ENCODE peak calls at places on chromosomes 11 and 22, in five cellular contexts. V is HepG2, K is IMR-90, W is K562, C is HCT116. A is an unnamed sample.

GRCh38 chr11:88402784-88403183 is 65.2 kb upstream of the CTSC start:
- DNase-seq in V (no peak), K (peak; percentile 77), W (no peak), C (no peak), A (no peak)

GRCh38 chr22:30159561-30160353 is 79.5 kb downstream of the HORMAD2 start:
- DNase-seq in V (peak; percentile 12), K (peak; percentile 86), W (no peak), C (no peak), A (no peak)

GRCh38 chr22:30279389-30279788 is 9.9 kb downstream of the CASTOR1 start:
- DNase-seq in V (no peak), K (no peak), W (no peak), C (no peak), A (no peak)

GRCh38 chr22:24460418-24461089 is 33.2 kb downstream of the ADORA2A start:
- DNase-seq in V (peak; percentile 28), K (peak; percentile 28), W (no peak), C (no peak), A (no peak)

GRCh38 chr11:122095950-122096942 is 19.8 kb downstream of the BLID start:
- DNase-seq in V (no peak), K (peak; percentile 81), W (no peak), C (no peak), A (no peak)

GRCh38 chr11:59247535-59248227 is 35.0 kb upstream of the MPEG1 start:
- DNase-seq in V (no peak), K (peak; percentile 7), W (no peak), C (no peak), A (no peak)

GRCh38 chr22:46500201-46500600 is 37.2 kb downstream of the CELSR1 start:
- DNase-seq in V (no peak), K (no peak), W (no peak), C (no peak), A (no peak)

GRCh38 chr11:77424639-77425038 is 49.3 kb downstream of the PAK1 start:
- DNase-seq in V (no peak), K (no peak), W (peak; percentile 11), C (no peak), A (no peak)

GRCh38 chr22:38490915-38491314 is 15.2 kb downstream of the DDX17 start:
- DNase-seq in V (peak; percentile 83), K (peak; percentile 79), W (no peak), C (no peak), A (no peak)

GRCh38 chr22:28802595-28803087 is 2.3 kb upstream of the XBP1 start:
- DNase-seq in V (peak; percentile 66), K (no peak), W (no peak), C (no peak), A (no peak)

GRCh38 chr11:131691558-131692041 is 321.2 kb downstream of the NTM start:
- DNase-seq in V (no peak), K (peak; percentile 11), W (peak; percentile 79), C (no peak), A (peak; percentile 94)

GRCh38 chr22:36191106-36191836 is 10.3 kb downstream of the APOL4 start:
- DNase-seq in V (no peak), K (peak; percentile 64), W (no peak), C (no peak), A (no peak)

GRCh38 chr11:84922836-84923235 is 704.3 kb downstream of the DLG2 start:
- DNase-seq in V (no peak), K (no peak), W (no peak), C (no peak), A (no peak)

GRCh38 chr11:123006860-123007542 is 25.4 kb upstream of the BSX start:
- DNase-seq in V (no peak), K (no peak), W (no peak), C (no peak), A (no peak)

GRCh38 chr11:271316-271715 is 6.9 kb upstream of the NLRP6 start:
- DNase-seq in V (no peak), K (no peak), W (no peak), C (no peak), A (no peak)

GRCh38 chr22:39522567-39523300 is 2.4 kb downstream of the ATF4 start:
- DNase-seq in V (no peak), K (peak; percentile 66), W (no peak), C (no peak), A (peak; percentile 19)

GRCh38 chr11:119031912-119032280 is 1.2 kb upstream of the SLC37A4 start:
- DNase-seq in V (no peak), K (no peak), W (no peak), C (no peak), A (no peak)

GRCh38 chr11:130278745-130279144 is 36.0 kb downstream of the ZBTB44 start:
- DNase-seq in V (no peak), K (peak; percentile 32), W (no peak), C (no peak), A (no peak)

GRCh38 chr22:17847360-17848078 is 73.2 kb upstream of the BID start:
- DNase-seq in V (no peak), K (no peak), W (peak; percentile 88), C (peak; percentile 46), A (peak; percentile 44)

GRCh38 chr11:2889399-2890273 is 4.1 kb upstream of the CDKN1C start:
- DNase-seq in V (peak; percentile 32), K (no peak), W (no peak), C (no peak), A (no peak)

GRCh38 chr22:46071451-46072029 is 78.8 kb upstream of the PPARA start:
- DNase-seq in V (no peak), K (peak; percentile 90), W (no peak), C (peak; percentile 80), A (peak; percentile 88)

GRCh38 chr22:50303848-50304527 is 3.5 kb downstream of the PLXNB2 start:
- DNase-seq in V (peak; percentile 23), K (no peak), W (peak; percentile 41), C (no peak), A (peak; percentile 63)

GRCh38 chr11:84901986-84902385 is 725.2 kb downstream of the DLG2 start:
- DNase-seq in V (no peak), K (peak; percentile 37), W (no peak), C (no peak), A (no peak)

GRCh38 chr11:46918087-46918751 is at the start of gene LRP4:
- DNase-seq in V (no peak), K (no peak), W (peak; percentile 93), C (no peak), A (peak; percentile 95)

GRCh38 chr11:96228472-96228871 is 114.5 kb downstream of the MAML2 start:
- DNase-seq in V (peak; percentile 68), K (peak; percentile 96), W (no peak), C (peak; percentile 16), A (no peak)

GRCh38 chr11:90919332-90919731 is 696.5 kb upstream of the CHORDC1 start:
- DNase-seq in V (no peak), K (no peak), W (no peak), C (no peak), A (no peak)

GRCh38 chr11:2355000-2355644 is 22.0 kb upstream of the CD81 start:
- DNase-seq in V (no peak), K (peak; percentile 80), W (no peak), C (no peak), A (no peak)

GRCh38 chr22:45526768-45527360 is 24.2 kb downstream of the FBLN1 start:
- DNase-seq in V (no peak), K (peak; percentile 77), W (no peak), C (no peak), A (no peak)

GRCh38 chr11:85313741-85314140 is 313.4 kb downstream of the DLG2 start:
- DNase-seq in V (no peak), K (no peak), W (no peak), C (no peak), A (no peak)

GRCh38 chr11:64409707-64410395 is 50.9 kb downstream of the RPS6KA4 start:
- DNase-seq in V (no peak), K (peak; percentile 17), W (no peak), C (no peak), A (no peak)

DNA sequence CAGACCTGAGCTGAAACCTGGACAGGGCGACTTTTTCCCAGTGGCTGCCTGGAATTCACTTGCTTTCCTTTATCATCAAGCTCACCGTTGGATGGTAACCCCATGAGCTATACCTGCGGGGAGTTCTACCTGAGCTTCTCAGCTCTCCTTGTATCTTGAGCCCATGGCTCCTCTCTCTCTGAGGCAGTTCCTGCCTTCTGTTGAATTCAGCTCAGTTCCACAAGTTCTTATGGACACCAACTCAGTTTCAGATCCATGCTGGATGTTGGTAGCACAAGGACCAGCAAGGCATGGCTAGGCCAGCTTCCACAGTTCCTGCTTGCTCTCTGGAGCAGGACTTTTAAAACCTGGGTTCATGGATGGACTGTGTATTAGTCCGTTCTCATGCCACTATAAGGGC is 58.3 kb upstream of the AMPD3 start:
- DNase-seq in V (no peak), K (no peak), W (no peak), C (no peak), A (no peak)
- H2AFZ ChIP-seq in V (no peak overlapping the region), K (no peak overlapping the region), W (no peak overlapping the region), C (no peak overlapping the region), A (no peak overlapping the region)

DNA sequence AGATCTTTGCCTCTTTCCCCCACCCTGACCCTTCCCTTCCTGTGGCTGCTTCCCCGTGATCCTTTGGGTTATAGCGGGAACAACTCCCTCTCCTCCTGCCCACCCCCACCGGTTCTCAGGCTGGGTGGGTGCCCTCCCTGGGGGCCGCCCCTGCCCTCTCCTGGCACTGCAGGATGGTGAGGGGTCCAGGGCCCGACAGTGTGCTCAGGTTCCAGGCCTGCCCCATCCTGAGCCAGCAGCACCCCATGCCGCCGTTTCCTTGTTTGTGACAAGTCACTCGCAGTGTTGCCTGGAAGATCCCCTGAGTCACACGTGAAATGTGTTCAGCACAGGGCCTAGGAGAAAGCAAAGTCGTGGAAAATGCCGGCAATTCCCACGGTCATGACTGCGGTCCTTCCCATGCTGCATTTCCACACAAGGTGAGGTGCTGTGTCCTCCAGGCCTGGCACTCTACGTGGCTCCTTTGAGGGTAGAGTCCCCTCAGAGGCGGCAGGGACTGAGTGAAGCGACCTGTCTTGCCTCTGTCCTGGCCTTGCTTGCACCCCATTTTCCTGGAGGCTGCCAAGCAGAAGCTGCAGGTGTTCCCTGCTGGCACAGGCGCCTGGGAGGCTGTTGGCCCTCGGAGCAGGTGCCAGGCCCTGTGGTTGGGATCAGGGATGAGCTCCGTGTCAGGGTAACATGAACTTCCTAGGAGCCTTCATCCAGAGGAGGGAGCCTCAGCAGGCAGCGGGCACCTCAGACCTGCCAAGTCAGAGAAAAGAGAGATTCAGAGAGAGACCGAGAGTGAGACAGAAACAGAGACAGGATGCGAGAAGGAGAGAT is 80.5 kb upstream of the LINC01488 start:
- DNase-seq in V (no peak), K (no peak), W (no peak), C (no peak), A (no peak)
- H3K36me3 ChIP-seq in V (no peaks in the 10 kb centered on the region), K (no peaks in the 10 kb centered on the region), W (no peaks in the 10 kb centered on the region), C (no peaks in the 10 kb centered on the region), A (no peaks in the 10 kb centered on the region)

GRCh38 chr11:117010808-117011540 is 87.3 kb downstream of the SIK3 start:
- DNase-seq in V (no peak), K (peak; percentile 92), W (no peak), C (no peak), A (no peak)
- TF ChIP-seq RAD21 in V (no peak), K (no peak), W (no peak), C (no peak), A (no peak)

GRCh38 chr22:40749006-40749405 is 69.7 kb downstream of the MCHR1 start:
- DNase-seq in V (no peak), K (no peak), W (no peak), C (no peak), A (no peak)

GRCh38 chr22:40749829-40750228 is 69.3 kb downstream of the SLC25A17 start:
- DNase-seq in V (no peak), K (no peak), W (no peak), C (no peak), A (no peak)

GRCh38 chr22:40751250-40751649 is 67.9 kb downstream of the SLC25A17 start:
- DNase-seq in V (no peak), K (no peak), W (no peak), C (no peak), A (no peak)

GRCh38 chr22:40757071-40757470 is 62.1 kb downstream of the SLC25A17 start:
- DNase-seq in V (no peak), K (peak; percentile 69), W (no peak), C (no peak), A (no peak)

GRCh38 chr22:40753114-40753513 is 66.0 kb downstream of the SLC25A17 start:
- DNase-seq in V (no peak), K (no peak), W (no peak), C (no peak), A (no peak)
- H2AFZ ChIP-seq in V (no peak overlapping the region), K (no peak overlapping the region), W (no peak overlapping the region), C (no peak overlapping the region), A (no peak overlapping the region)